ENCODE peak calls at places on chromosome 7, in six cellular contexts. L is heart left ventricle, K is suprapubic skin, Q is LoVo, S is midbrain, J is activated T-cell treated with anti-CD3 and anti-CD28 coated beads for 4 hours. R is an unnamed sample.

GRCh38 chr7:32218741-32219283 is 148.6 kb upstream of the PDE1C start:
- DNase-seq in L (no peak), K (no peak), Q (no peak), S (no peak), J (no peak), R (no peak)

GRCh38 chr7:25557379-25557916 is 329.2 kb upstream of the NPVF start:
- DNase-seq in L (no peak), K (no peak), Q (no peak), S (no peak), J (no peak), R (no peak)

GRCh38 chr7:83921798-83922607 is 272.6 kb downstream of the SEMA3A start:
- DNase-seq in L (no peak), K (no peak), Q (no peak), S (no peak), J (no peak), R (no peak)

GRCh38 chr7:34747176-34747781 is 89.3 kb downstream of the NPSR1 start:
- DNase-seq in L (no peak), K (no peak), Q (no peak), S (no peak), J (no peak), R (no peak)

GRCh38 chr7:27774717-27775328 is 34.9 kb downstream of the TAX1BP1 start:
- DNase-seq in L (no peak), K (no peak), Q (peak), S (peak), J (no peak), R (peak)

GRCh38 chr7:14886533-14886932 is 16.0 kb downstream of the DGKB start:
- DNase-seq in L (no peak), K (no peak), Q (no peak), S (no peak), J (no peak), R (no peak)

GRCh38 chr7:17651926-17652385 is 288.3 kb downstream of the SNX13 start:
- DNase-seq in L (no peak), K (no peak), Q (peak), S (peak), J (no peak), R (no peak)

GRCh38 chr7:42460948-42461347 is 223.9 kb upstream of the GLI3 start:
- DNase-seq in L (no peak), K (no peak), Q (no peak), S (no peak), J (no peak), R (no peak)

GRCh38 chr7:128123291-128124037 is 92.2 kb upstream of the LRRC4 start:
- DNase-seq in L (no peak), K (no peak), Q (no peak), S (no peak), J (no peak), R (no peak)

GRCh38 chr7:148987751-148988512 is 40.4 kb downstream of the PDIA4 start:
- DNase-seq in L (no peak), K (no peak), Q (peak), S (peak), J (no peak), R (no peak)

GRCh38 chr7:107744345-107744750 is 406 bp downstream of the CBLL1 start:
- DNase-seq in L (no peak), K (no peak), Q (no peak), S (no peak), J (no peak), R (no peak)

GRCh38 chr7:137820677-137821420 is 25.9 kb downstream of the DGKI start:
- DNase-seq in L (peak), K (no peak), Q (no peak), S (peak), J (no peak), R (no peak)

R was measured in Caki2.